ENCODE peak calls at places on chromosome 3, in nine cellular contexts. One of them, this sample, is unnamed.

GRCh38 chr3:168839692-168840091 is 744.0 kb upstream of the GOLIM4 start:
- DNase-seq in sigmoid colon: no peak
- DNase-seq in glutamatergic neuron: no peak
- DNase-seq in HCT116: no peak
- DNase-seq in stomach: no peak
- DNase-seq in lower leg skin: no peak
- DNase-seq in AG04449: no peak
- DNase-seq in brain microvascular endothelial cell: no peak
- DNase-seq in kidney: no peak
- DNase-seq in this sample: no peak

GRCh38 chr3:130892759-130893239 is 1.1 kb upstream of the ATP2C1 start:
- DNase-seq in sigmoid colon: peak; percentile 77
- DNase-seq in glutamatergic neuron: peak; percentile 50
- DNase-seq in HCT116: peak; percentile 61
- DNase-seq in stomach: peak; percentile 74
- DNase-seq in lower leg skin: peak; percentile 71
- DNase-seq in AG04449: no peak
- DNase-seq in brain microvascular endothelial cell: peak; percentile 76
- DNase-seq in kidney: no peak
- DNase-seq in this sample: no peak

GRCh38 chr3:124202754-124203153 is 210.8 kb upstream of the ROPN1 start:
- DNase-seq in sigmoid colon: peak; percentile 82
- DNase-seq in glutamatergic neuron: peak; percentile 53
- DNase-seq in HCT116: no peak
- DNase-seq in stomach: no peak
- DNase-seq in lower leg skin: peak; percentile 18
- DNase-seq in AG04449: no peak
- DNase-seq in brain microvascular endothelial cell: no peak
- DNase-seq in kidney: peak; percentile 91
- DNase-seq in this sample: no peak

GRCh38 chr3:121979734-121980449 is 42.2 kb downstream of the ILDR1 start:
- DNase-seq in sigmoid colon: no peak
- DNase-seq in glutamatergic neuron: no peak
- DNase-seq in HCT116: no peak
- DNase-seq in stomach: no peak
- DNase-seq in lower leg skin: no peak
- DNase-seq in AG04449: no peak
- DNase-seq in brain microvascular endothelial cell: no peak
- DNase-seq in kidney: no peak
- DNase-seq in this sample: no peak

GRCh38 chr3:193872265-193872753 is 263.6 kb upstream of the HES1 start:
- DNase-seq in sigmoid colon: no peak
- DNase-seq in glutamatergic neuron: no peak
- DNase-seq in HCT116: peak; percentile 97
- DNase-seq in stomach: peak; percentile 80
- DNase-seq in lower leg skin: peak; percentile 56
- DNase-seq in AG04449: peak; percentile 10
- DNase-seq in brain microvascular endothelial cell: peak; percentile 92
- DNase-seq in kidney: no peak
- DNase-seq in this sample: no peak

GRCh38 chr3:44323341-44323955 is 15.1 kb upstream of the TCAIM start:
- DNase-seq in sigmoid colon: peak; percentile 80
- DNase-seq in glutamatergic neuron: peak; percentile 72
- DNase-seq in HCT116: peak; percentile 46
- DNase-seq in stomach: peak; percentile 81
- DNase-seq in lower leg skin: peak; percentile 55
- DNase-seq in AG04449: no peak
- DNase-seq in brain microvascular endothelial cell: peak; percentile 63
- DNase-seq in kidney: no peak
- DNase-seq in this sample: no peak

GRCh38 chr3:123096701-123097100 is 29.9 kb downstream of the PDIA5 start:
- DNase-seq in sigmoid colon: peak; percentile 94
- DNase-seq in glutamatergic neuron: no peak
- DNase-seq in HCT116: no peak
- DNase-seq in stomach: peak; percentile 64
- DNase-seq in lower leg skin: no peak
- DNase-seq in AG04449: no peak
- DNase-seq in brain microvascular endothelial cell: no peak
- DNase-seq in kidney: peak; percentile 79
- DNase-seq in this sample: no peak

GRCh38 chr3:123353852-123354238 is 95.0 kb downstream of the ADCY5 start:
- DNase-seq in sigmoid colon: no peak
- DNase-seq in glutamatergic neuron: no peak
- DNase-seq in HCT116: no peak
- DNase-seq in stomach: no peak
- DNase-seq in lower leg skin: no peak
- DNase-seq in AG04449: no peak
- DNase-seq in brain microvascular endothelial cell: peak; percentile 50
- DNase-seq in kidney: no peak
- DNase-seq in this sample: no peak

GRCh38 chr3:129809297-129809696 is 84.2 kb downstream of the TMCC1 start:
- DNase-seq in sigmoid colon: no peak
- DNase-seq in glutamatergic neuron: no peak
- DNase-seq in HCT116: no peak
- DNase-seq in stomach: no peak
- DNase-seq in lower leg skin: no peak
- DNase-seq in AG04449: no peak
- DNase-seq in brain microvascular endothelial cell: no peak
- DNase-seq in kidney: no peak
- DNase-seq in this sample: no peak

GRCh38 chr3:38109580-38110313 is 27.2 kb downstream of the ACAA1 start:
- DNase-seq in sigmoid colon: peak; percentile 50
- DNase-seq in glutamatergic neuron: no peak
- DNase-seq in HCT116: no peak
- DNase-seq in stomach: peak; percentile 15
- DNase-seq in lower leg skin: no peak
- DNase-seq in AG04449: no peak
- DNase-seq in brain microvascular endothelial cell: no peak
- DNase-seq in kidney: no peak
- DNase-seq in this sample: no peak

GRCh38 chr3:169811606-169812123 is 1.0 kb upstream of the LRRIQ4 start:
- DNase-seq in sigmoid colon: no peak
- DNase-seq in glutamatergic neuron: no peak
- DNase-seq in HCT116: no peak
- DNase-seq in stomach: no peak
- DNase-seq in lower leg skin: no peak
- DNase-seq in AG04449: peak; percentile 29
- DNase-seq in brain microvascular endothelial cell: peak; percentile 71
- DNase-seq in kidney: no peak
- DNase-seq in this sample: no peak

GRCh38 chr3:154224366-154224765 is 99.9 kb downstream of the DHX36 start:
- DNase-seq in sigmoid colon: no peak
- DNase-seq in glutamatergic neuron: no peak
- DNase-seq in HCT116: no peak
- DNase-seq in stomach: no peak
- DNase-seq in lower leg skin: no peak
- DNase-seq in AG04449: no peak
- DNase-seq in brain microvascular endothelial cell: no peak
- DNase-seq in kidney: no peak
- DNase-seq in this sample: no peak

GRCh38 chr3:30664449-30664848 is 58.0 kb downstream of the TGFBR2 start:
- DNase-seq in sigmoid colon: no peak
- DNase-seq in glutamatergic neuron: no peak
- DNase-seq in HCT116: no peak
- DNase-seq in stomach: no peak
- DNase-seq in lower leg skin: no peak
- DNase-seq in AG04449: no peak
- DNase-seq in brain microvascular endothelial cell: no peak
- DNase-seq in kidney: no peak
- DNase-seq in this sample: no peak

GRCh38 chr3:172199850-172200369 is 160.5 kb downstream of the FNDC3B start:
- DNase-seq in sigmoid colon: no peak
- DNase-seq in glutamatergic neuron: no peak
- DNase-seq in HCT116: no peak
- DNase-seq in stomach: no peak
- DNase-seq in lower leg skin: no peak
- DNase-seq in AG04449: no peak
- DNase-seq in brain microvascular endothelial cell: no peak
- DNase-seq in kidney: no peak
- DNase-seq in this sample: no peak

GRCh38 chr3:151282921-151283320 is 4.6 kb upstream of the P2RY14 start:
- DNase-seq in sigmoid colon: no peak
- DNase-seq in glutamatergic neuron: no peak
- DNase-seq in HCT116: peak; percentile 51
- DNase-seq in stomach: no peak
- DNase-seq in lower leg skin: no peak
- DNase-seq in AG04449: no peak
- DNase-seq in brain microvascular endothelial cell: peak; percentile 51
- DNase-seq in kidney: no peak
- DNase-seq in this sample: no peak

GRCh38 chr3:165683947-165684346 is 153.3 kb downstream of the BCHE start:
- DNase-seq in sigmoid colon: no peak
- DNase-seq in glutamatergic neuron: no peak
- DNase-seq in HCT116: no peak
- DNase-seq in stomach: no peak
- DNase-seq in lower leg skin: no peak
- DNase-seq in AG04449: no peak
- DNase-seq in brain microvascular endothelial cell: no peak
- DNase-seq in kidney: no peak
- DNase-seq in this sample: no peak

GRCh38 chr3:4981688-4982494 is 2.7 kb downstream of the BHLHE40 start:
- DNase-seq in sigmoid colon: no peak
- DNase-seq in glutamatergic neuron: no peak
- DNase-seq in HCT116: no peak
- DNase-seq in stomach: no peak
- DNase-seq in lower leg skin: no peak
- DNase-seq in AG04449: no peak
- DNase-seq in brain microvascular endothelial cell: peak; percentile 59
- DNase-seq in kidney: no peak
- DNase-seq in this sample: no peak
- TF ChIP-seq CTCF in sigmoid colon: peak; percentile 51
- TF ChIP-seq CTCF in glutamatergic neuron: peak; percentile 52
- TF ChIP-seq CTCF in HCT116: peak; percentile 33
- TF ChIP-seq CTCF in stomach: no peak
- TF ChIP-seq CTCF in lower leg skin: no peak
- TF ChIP-seq CTCF in AG04449: peak; percentile 40
- TF ChIP-seq CTCF in brain microvascular endothelial cell: peak; percentile 62
- TF ChIP-seq CTCF in kidney: no peak
- TF ChIP-seq CTCF in this sample: peak; percentile 46

DNA sequence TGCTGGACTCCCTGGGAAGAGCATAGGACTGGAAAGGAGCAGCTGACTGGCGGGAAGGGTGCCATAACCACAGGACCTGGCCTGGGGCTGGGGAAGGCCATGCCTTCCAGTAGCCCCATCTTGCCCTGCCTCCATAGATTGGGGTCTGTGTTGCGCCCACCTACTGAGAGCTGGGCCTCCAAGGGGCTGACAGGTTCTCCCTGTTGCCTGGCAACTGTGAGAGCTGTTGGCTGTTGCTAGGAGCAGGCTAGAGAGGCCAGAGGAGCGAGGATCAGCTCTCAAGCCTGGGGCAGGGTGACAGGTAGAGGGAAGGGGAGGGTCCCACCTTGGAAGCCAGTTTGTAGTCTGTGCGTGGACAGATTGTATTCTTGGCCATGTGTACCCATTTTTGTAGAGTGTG is 2.8 kb upstream of the GNAI2 start:
- DNase-seq in sigmoid colon: no peak
- DNase-seq in glutamatergic neuron: no peak
- DNase-seq in HCT116: no peak
- DNase-seq in stomach: no peak
- DNase-seq in lower leg skin: no peak
- DNase-seq in AG04449: no peak
- DNase-seq in brain microvascular endothelial cell: no peak
- DNase-seq in kidney: no peak
- DNase-seq in this sample: no peak
- TF ChIP-seq CTCF in sigmoid colon: no peak
- TF ChIP-seq CTCF in glutamatergic neuron: no peak
- TF ChIP-seq CTCF in HCT116: no peak
- TF ChIP-seq CTCF in stomach: no peak
- TF ChIP-seq CTCF in lower leg skin: no peak
- TF ChIP-seq CTCF in AG04449: no peak
- TF ChIP-seq CTCF in brain microvascular endothelial cell: no peak
- TF ChIP-seq CTCF in kidney: no peak
- TF ChIP-seq CTCF in this sample: no peak

DNA sequence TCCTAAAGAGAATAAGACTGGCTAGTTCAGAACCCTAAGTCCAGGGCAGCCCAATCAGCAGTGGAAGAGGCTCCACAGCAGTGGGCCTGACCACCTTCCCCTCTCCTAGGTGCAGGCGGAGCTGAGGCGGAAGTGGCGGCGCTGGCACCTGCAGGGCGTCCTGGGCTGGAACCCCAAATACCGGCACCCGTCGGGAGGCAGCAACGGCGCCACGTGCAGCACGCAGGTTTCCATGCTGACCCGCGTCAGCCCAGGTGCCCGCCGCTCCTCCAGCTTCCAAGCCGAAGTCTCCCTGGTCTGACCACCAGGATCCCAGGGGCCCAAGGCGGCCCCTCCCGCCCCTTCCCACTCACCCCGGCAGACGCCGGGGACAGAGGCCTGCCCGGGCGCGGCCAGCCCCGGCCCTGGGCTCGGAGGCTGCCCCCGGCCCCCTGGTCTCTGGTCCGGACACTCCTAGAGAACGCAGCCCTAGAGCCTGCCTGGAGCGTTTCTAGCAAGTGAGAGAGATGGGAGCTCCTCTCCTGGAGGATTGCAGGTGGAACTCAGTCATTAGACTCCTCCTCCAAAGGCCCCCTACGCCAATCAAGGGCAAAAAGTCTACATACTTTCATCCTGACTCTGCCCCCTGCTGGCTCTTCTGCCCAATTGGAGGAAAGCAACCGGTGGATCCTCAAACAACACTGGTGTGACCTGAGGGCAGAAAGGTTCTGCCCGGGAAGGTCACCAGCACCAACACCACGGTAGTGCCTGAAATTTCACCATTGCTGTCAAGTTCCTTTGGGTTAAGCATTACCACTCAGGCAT is 33.7 kb downstream of the VIPR1 start:
- DNase-seq in sigmoid colon: no peak
- DNase-seq in glutamatergic neuron: peak; percentile 30
- DNase-seq in HCT116: no peak
- DNase-seq in stomach: peak; percentile 36
- DNase-seq in lower leg skin: no peak
- DNase-seq in AG04449: no peak
- DNase-seq in brain microvascular endothelial cell: peak; percentile 29
- DNase-seq in kidney: no peak
- DNase-seq in this sample: no peak
- TF ChIP-seq CTCF in sigmoid colon: peak; percentile 16
- TF ChIP-seq CTCF in glutamatergic neuron: peak; percentile 50
- TF ChIP-seq CTCF in HCT116: peak; percentile 62
- TF ChIP-seq CTCF in stomach: peak; percentile 15
- TF ChIP-seq CTCF in lower leg skin: no peak
- TF ChIP-seq CTCF in AG04449: peak; percentile 34
- TF ChIP-seq CTCF in brain microvascular endothelial cell: peak; percentile 67
- TF ChIP-seq CTCF in kidney: peak; percentile 24
- TF ChIP-seq CTCF in this sample: peak; percentile 44

DNA sequence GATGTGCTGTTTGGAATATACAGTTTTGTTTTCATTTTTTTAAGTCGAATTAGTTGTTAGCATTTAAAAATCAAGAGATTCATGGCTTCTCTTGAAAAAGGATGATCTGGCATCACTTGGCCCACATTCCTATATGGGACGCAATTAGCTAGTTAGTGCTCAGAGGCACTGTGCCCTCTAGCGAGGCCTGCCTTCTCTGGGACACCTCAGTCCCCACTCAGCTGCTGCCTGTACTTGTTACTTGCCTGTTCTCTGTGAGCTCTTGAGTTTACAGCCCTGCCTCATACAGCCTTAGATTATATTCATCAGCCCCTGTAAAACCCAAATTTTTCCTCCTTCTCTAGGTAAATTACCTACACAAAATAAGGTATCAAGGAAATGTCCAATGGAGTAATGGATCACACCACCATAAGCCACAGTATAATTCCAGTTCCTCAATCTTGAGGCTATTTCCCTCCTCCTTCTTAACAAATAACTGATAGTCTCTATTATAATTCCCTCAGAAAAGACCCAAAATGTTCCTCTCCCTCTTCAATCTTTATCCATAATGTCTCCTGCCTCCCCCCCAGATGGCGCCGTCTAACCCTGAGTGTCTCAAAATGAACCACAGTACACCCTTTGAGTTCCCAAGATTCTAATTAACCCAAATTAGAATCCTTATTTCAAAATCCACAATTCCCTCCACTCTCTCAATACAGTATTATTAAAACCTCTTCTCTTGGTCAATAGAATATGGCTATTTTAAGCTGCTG is 2.7 kb downstream of the ZMAT3 start:
- DNase-seq in sigmoid colon: no peak
- DNase-seq in glutamatergic neuron: peak; percentile 56
- DNase-seq in HCT116: no peak
- DNase-seq in stomach: no peak
- DNase-seq in lower leg skin: no peak
- DNase-seq in AG04449: no peak
- DNase-seq in brain microvascular endothelial cell: no peak
- DNase-seq in kidney: no peak
- DNase-seq in this sample: no peak
- TF ChIP-seq CTCF in sigmoid colon: no peak
- TF ChIP-seq CTCF in glutamatergic neuron: peak; percentile 29
- TF ChIP-seq CTCF in HCT116: peak; percentile 61
- TF ChIP-seq CTCF in stomach: no peak
- TF ChIP-seq CTCF in lower leg skin: no peak
- TF ChIP-seq CTCF in AG04449: peak; percentile 37
- TF ChIP-seq CTCF in brain microvascular endothelial cell: peak; percentile 74
- TF ChIP-seq CTCF in kidney: no peak
- TF ChIP-seq CTCF in this sample: peak; percentile 48

This sample was measured in osteocyte.